ENCODE peak calls at places on chromosomes 11 and 22, in four cellular contexts. P is NCI-H345, U is NCI-H2107, Y is astrocyte of the spinal cord. E is an unnamed sample.

GRCh38 chr11:22920939-22921565 is 60.8 kb upstream of the CCDC179 start:
- DNase-seq in P (peak; percentile 72), U (peak; percentile 18), Y (peak; percentile 57), E (peak; percentile 16)

GRCh38 chr22:31155425-31155824 is 4.6 kb upstream of the RNF185 start:
- DNase-seq in P (no peak), U (no peak), Y (peak; percentile 14), E (no peak)

GRCh38 chr11:1358286-1358685 is 31.4 kb upstream of the BRSK2 start:
- DNase-seq in P (no peak), U (no peak), Y (no peak), E (no peak)

GRCh38 chr11:58927393-58928081 is 11.8 kb upstream of the GLYATL1 start:
- DNase-seq in P (peak; percentile 34), U (no peak), Y (peak; percentile 78), E (peak; percentile 81)

GRCh38 chr11:113286509-113287497 is 27.6 kb upstream of the TTC12 start:
- DNase-seq in P (no peak), U (no peak), Y (no peak), E (no peak)

GRCh38 chr11:73838443-73839122 is 38.1 kb downstream of the COA4 start:
- DNase-seq in P (no peak), U (peak; percentile 1), Y (peak; percentile 72), E (no peak)

GRCh38 chr11:75449776-75450175 is 16.8 kb upstream of the KLHL35 start:
- DNase-seq in P (no peak), U (no peak), Y (no peak), E (no peak)

GRCh38 chr11:79013509-79013908 is 427.3 kb downstream of the TENM4 start:
- DNase-seq in P (no peak), U (no peak), Y (no peak), E (no peak)

GRCh38 chr11:108929241-108929640 is 264.4 kb downstream of the DDX10 start:
- DNase-seq in P (no peak), U (no peak), Y (peak; percentile 95), E (no peak)

GRCh38 chr11:20125927-20126326 is 34.3 kb downstream of the DBX1 start:
- DNase-seq in P (no peak), U (no peak), Y (peak; percentile 72), E (no peak)

GRCh38 chr22:31556627-31557203 is 60.4 kb downstream of the SFI1 start:
- DNase-seq in P (no peak), U (peak; percentile 7), Y (peak; percentile 45), E (peak; percentile 19)

GRCh38 chr11:76169473-76169881 is 36.8 kb downstream of the WNT11 start:
- DNase-seq in P (peak; percentile 14), U (no peak), Y (no peak), E (no peak)

GRCh38 chr11:8138526-8138925 is 30.3 kb downstream of the RIC3 start:
- DNase-seq in P (no peak), U (no peak), Y (no peak), E (no peak)

GRCh38 chr11:106917973-106918372 is 100.3 kb downstream of the GUCY1A2 start:
- DNase-seq in P (no peak), U (no peak), Y (no peak), E (no peak)

GRCh38 chr22:32752868-32753520 is 48.5 kb upstream of the TIMP3 start:
- DNase-seq in P (no peak), U (no peak), Y (peak; percentile 59), E (no peak)

GRCh38 chr11:45577755-45578154 is 87.7 kb downstream of the CHST1 start:
- DNase-seq in P (no peak), U (no peak), Y (no peak), E (peak; percentile 30)

GRCh38 chr22:25447689-25448434 is 116.6 kb upstream of the GRK3 start:
- DNase-seq in P (peak; percentile 82), U (peak; percentile 39), Y (peak; percentile 80), E (peak; percentile 82)